ENCODE peak calls at places on chromosomes 5 and 9, in four cellular contexts. One of them, this sample, is unnamed.

GRCh38 chr5:140011297-140011802 is 31.7 kb downstream of the NRG2 start:
- DNase-seq in HepG2: peak
- DNase-seq in H1: no peak
- DNase-seq in GM12878: peak
- DNase-seq in this sample: no peak

GRCh38 chr5:56025303-56025885 is 30.6 kb upstream of the IL6ST start:
- DNase-seq in H1: no peak
- DNase-seq in GM12878: no peak
- DNase-seq in HepG2: peak
- DNase-seq in this sample: no peak

GRCh38 chr5:125823572-125823971 is 599.6 kb upstream of the GRAMD2B start:
- DNase-seq in H1: no peak
- DNase-seq in GM12878: no peak
- DNase-seq in HepG2: peak
- DNase-seq in this sample: no peak

GRCh38 chr5:17415282-17415681 is 82.7 kb upstream of the TAF11L2 start:
- DNase-seq in H1: no peak
- DNase-seq in GM12878: no peak
- DNase-seq in HepG2: no peak
- DNase-seq in this sample: no peak

GRCh38 chr5:176664479-176664878 is 17.2 kb downstream of the TSPAN17 start:
- DNase-seq in HepG2: no peak
- DNase-seq in H1: no peak
- DNase-seq in GM12878: no peak
- DNase-seq in this sample: no peak

GRCh38 chr5:132138260-132138659 is 64.7 kb downstream of the CSF2 start:
- DNase-seq in HepG2: no peak
- DNase-seq in GM12878: no peak
- DNase-seq in H1: no peak
- DNase-seq in this sample: no peak

GRCh38 chr9:94623253-94623652 is 16.1 kb downstream of the FBP1 start:
- DNase-seq in HepG2: peak
- DNase-seq in H1: peak
- DNase-seq in GM12878: no peak
- DNase-seq in this sample: peak

GRCh38 chr5:10691826-10692785 is 68.9 kb downstream of the DAP start:
- DNase-seq in H1: no peak
- DNase-seq in GM12878: no peak
- DNase-seq in HepG2: no peak
- DNase-seq in this sample: no peak

GRCh38 chr5:52743012-52743411 is 44.7 kb upstream of the ITGA1 start:
- DNase-seq in HepG2: no peak
- DNase-seq in GM12878: no peak
- DNase-seq in H1: no peak
- DNase-seq in this sample: no peak

GRCh38 chr5:58087905-58088304 is 372.0 kb downstream of the PLK2 start:
- DNase-seq in GM12878: no peak
- DNase-seq in HepG2: no peak
- DNase-seq in H1: no peak
- DNase-seq in this sample: no peak

GRCh38 chr5:160887780-160888179 is 35.8 kb upstream of the ATP10B start:
- DNase-seq in H1: no peak
- DNase-seq in GM12878: no peak
- DNase-seq in HepG2: peak
- DNase-seq in this sample: no peak

GRCh38 chr9:127563579-127563978 is 48.5 kb upstream of the STXBP1 start:
- DNase-seq in H1: no peak
- DNase-seq in HepG2: no peak
- DNase-seq in GM12878: no peak
- DNase-seq in this sample: no peak

GRCh38 chr9:2638871-2639673 is 17.5 kb downstream of the VLDLR start:
- DNase-seq in GM12878: no peak
- DNase-seq in HepG2: no peak
- DNase-seq in H1: no peak
- DNase-seq in this sample: no peak

GRCh38 chr9:86352440-86353106 is 1.6 kb downstream of the TUT7 start:
- DNase-seq in H1: no peak
- DNase-seq in HepG2: no peak
- DNase-seq in GM12878: no peak
- DNase-seq in this sample: no peak

GRCh38 chr9:135584934-135585333 is 23.4 kb downstream of the PAEP start:
- DNase-seq in H1: no peak
- DNase-seq in HepG2: no peak
- DNase-seq in GM12878: no peak
- DNase-seq in this sample: no peak

GRCh38 chr5:14208071-14209021 is 65.2 kb downstream of the TRIO start:
- DNase-seq in H1: no peak
- DNase-seq in GM12878: peak
- DNase-seq in HepG2: peak
- DNase-seq in this sample: no peak

GRCh38 chr5:68409259-68409658 is 193.7 kb downstream of the PIK3R1 start:
- DNase-seq in H1: no peak
- DNase-seq in HepG2: no peak
- DNase-seq in GM12878: no peak
- DNase-seq in this sample: no peak

GRCh38 chr9:99040911-99041582 is 63.9 kb upstream of the TGFBR1 start:
- DNase-seq in H1: no peak
- DNase-seq in HepG2: no peak
- DNase-seq in GM12878: no peak
- DNase-seq in this sample: peak

GRCh38 chr5:149561848-149562247 is 10.6 kb upstream of the CSNK1A1 start:
- DNase-seq in GM12878: no peak
- DNase-seq in HepG2: peak
- DNase-seq in H1: no peak
- DNase-seq in this sample: no peak

GRCh38 chr5:177434437-177434836 is 8.0 kb downstream of the GRK6 start:
- DNase-seq in HepG2: no peak
- DNase-seq in GM12878: no peak
- DNase-seq in H1: no peak
- DNase-seq in this sample: no peak

GRCh38 chr5:160742446-160742845 is 109.6 kb downstream of the ATP10B start:
- DNase-seq in GM12878: no peak
- DNase-seq in H1: no peak
- DNase-seq in HepG2: no peak
- DNase-seq in this sample: no peak

GRCh38 chr5:60945760-60946253 is 802 bp downstream of the NDUFAF2 start:
- DNase-seq in GM12878: peak
- DNase-seq in H1: no peak
- DNase-seq in HepG2: peak
- DNase-seq in this sample: no peak

GRCh38 chr9:76359365-76359764 is 34.9 kb downstream of the RFK start:
- DNase-seq in H1: no peak
- DNase-seq in HepG2: no peak
- DNase-seq in GM12878: no peak
- DNase-seq in this sample: no peak

GRCh38 chr5:64939772-64940510 is 171.2 kb downstream of the CWC27 start:
- DNase-seq in GM12878: no peak
- DNase-seq in H1: peak
- DNase-seq in HepG2: peak
- DNase-seq in this sample: peak

DNA sequence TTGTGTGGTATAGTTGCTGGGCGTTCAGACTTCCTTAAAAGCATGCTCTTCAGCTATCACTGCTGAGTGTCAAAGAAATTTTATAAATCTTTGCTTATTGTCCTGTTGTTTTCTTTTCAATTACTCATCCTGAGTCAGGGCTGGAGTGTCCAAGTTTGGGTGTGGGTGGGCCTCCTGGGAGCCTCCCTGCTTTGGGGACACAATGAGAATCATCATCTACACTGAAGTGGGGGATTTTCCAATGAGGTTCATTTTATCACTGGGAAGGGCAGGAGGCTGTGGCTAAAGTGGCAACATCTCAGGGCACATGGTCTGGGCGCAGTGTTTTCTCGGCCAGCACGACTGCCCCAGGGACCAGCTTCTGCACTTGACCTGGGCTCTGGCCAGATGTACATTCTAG is 19.5 kb downstream of the GFPT2 start:
- DNase-seq in GM12878: no peak
- DNase-seq in HepG2: no peak
- DNase-seq in H1: no peak
- DNase-seq in this sample: no peak
- H3K9ac ChIP-seq in GM12878: no peak
- H3K9ac ChIP-seq in HepG2: no peak
- H3K9ac ChIP-seq in H1: no peak
- H3K9ac ChIP-seq in this sample: no peak

DNA sequence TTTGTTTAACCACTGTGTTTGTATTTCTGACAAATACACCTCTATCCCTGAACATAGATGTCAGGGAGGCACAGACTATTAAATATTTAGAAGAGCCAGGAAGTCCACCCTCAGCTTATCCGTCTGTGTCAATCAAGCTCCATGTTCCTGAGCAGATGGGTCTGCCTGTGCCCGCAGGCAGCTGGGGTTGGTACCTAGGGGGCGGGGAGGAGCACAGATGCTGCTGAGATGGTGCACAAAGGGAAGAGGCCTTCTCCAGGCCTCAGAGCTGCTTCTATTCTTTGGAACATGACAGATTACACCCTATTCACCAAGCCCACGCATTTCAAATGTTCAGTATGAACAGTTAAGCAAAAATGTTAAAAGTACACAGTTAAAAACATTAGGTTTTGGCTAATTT is 142.1 kb downstream of the EPB41L4A start:
- DNase-seq in GM12878: no peak
- DNase-seq in HepG2: no peak
- DNase-seq in H1: no peak
- DNase-seq in this sample: no peak
- TF ChIP-seq SUZ12 in GM12878: no peak
- TF ChIP-seq SUZ12 in HepG2: no peak
- TF ChIP-seq SUZ12 in H1: no peak
- TF ChIP-seq SUZ12 in this sample: no peak

DNA sequence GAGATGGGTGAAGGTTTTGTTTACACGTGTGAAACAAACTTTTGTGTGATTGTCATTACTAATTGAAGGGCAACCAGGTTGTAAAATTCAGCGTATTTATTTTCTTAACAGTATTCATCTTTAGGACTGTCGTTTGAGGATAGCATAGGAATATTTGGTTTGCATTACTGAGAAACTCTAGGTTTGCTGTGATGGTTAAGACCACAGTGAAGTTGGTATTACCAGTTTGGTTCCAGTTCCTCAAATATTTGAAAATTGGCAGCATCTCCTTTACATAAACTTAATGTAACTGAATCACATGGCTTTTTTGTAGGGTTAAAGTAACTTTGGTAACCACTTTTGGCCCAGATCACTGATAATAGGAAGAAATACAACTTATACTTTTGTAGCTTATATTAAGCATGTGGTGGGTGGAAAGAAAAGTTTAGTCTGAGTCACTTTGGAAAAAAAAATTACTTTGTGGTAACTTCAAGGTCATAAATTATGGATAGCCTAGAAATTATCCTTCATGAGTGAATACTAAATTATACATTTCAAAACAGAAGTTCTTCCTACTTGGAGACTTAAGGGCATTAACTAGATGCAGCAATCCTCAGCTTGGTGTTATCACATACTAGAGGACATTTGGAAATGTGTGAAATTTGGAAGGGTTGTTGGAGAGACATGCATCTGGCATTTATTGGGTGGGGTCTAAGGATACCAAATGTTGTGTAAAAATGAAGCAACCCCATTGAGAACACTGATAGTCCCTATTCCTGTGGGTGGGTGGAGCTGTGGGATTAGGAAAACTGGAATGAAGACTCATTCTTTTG is 33.9 kb downstream of the G3BP1 start:
- DNase-seq in HepG2: no peak
- DNase-seq in H1: no peak
- DNase-seq in GM12878: no peak
- DNase-seq in this sample: no peak
- TF ChIP-seq YY1 in HepG2: no peak
- TF ChIP-seq YY1 in H1: no peak
- TF ChIP-seq YY1 in GM12878: no peak
- TF ChIP-seq YY1 in this sample: no peak

GRCh38 chr5:83029-83428 is 8.9 kb upstream of the PLEKHG4B start:
- DNase-seq in GM12878: no peak
- DNase-seq in H1: no peak
- DNase-seq in HepG2: no peak
- DNase-seq in this sample: no peak
- H3K9ac ChIP-seq in GM12878: no peak
- H3K9ac ChIP-seq in H1: no peak
- H3K9ac ChIP-seq in HepG2: no peak
- H3K9ac ChIP-seq in this sample: no peak

GRCh38 chr5:143635146-143635752 is 176.7 kb upstream of the HMHB1 start:
- DNase-seq in GM12878: no peak
- DNase-seq in H1: no peak
- DNase-seq in HepG2: peak
- DNase-seq in this sample: no peak
- TF ChIP-seq SUZ12 in GM12878: no peak
- TF ChIP-seq SUZ12 in H1: no peak
- TF ChIP-seq SUZ12 in HepG2: no peak
- TF ChIP-seq SUZ12 in this sample: no peak

GRCh38 chr9:72986522-72987116 is 33.8 kb upstream of the ALDH1A1 start:
- DNase-seq in H1: no peak
- DNase-seq in GM12878: no peak
- DNase-seq in HepG2: no peak
- DNase-seq in this sample: no peak

GRCh38 chr9:72983512-72984021 is 30.7 kb upstream of the ALDH1A1 start:
- DNase-seq in HepG2: peak
- DNase-seq in GM12878: no peak
- DNase-seq in H1: no peak
- DNase-seq in this sample: no peak

GRCh38 chr9:72984150-72984947 is 31.5 kb upstream of the ALDH1A1 start:
- DNase-seq in GM12878: no peak
- DNase-seq in H1: no peak
- DNase-seq in HepG2: no peak
- DNase-seq in this sample: no peak

GRCh38 chr9:72984990-72985389 is 32.1 kb upstream of the ALDH1A1 start:
- DNase-seq in H1: no peak
- DNase-seq in GM12878: no peak
- DNase-seq in HepG2: no peak
- DNase-seq in this sample: no peak

GRCh38 chr9:72985746-72986145 is 32.9 kb upstream of the ALDH1A1 start:
- DNase-seq in HepG2: no peak
- DNase-seq in GM12878: no peak
- DNase-seq in H1: no peak
- DNase-seq in this sample: no peak
- TF ChIP-seq YY1 in HepG2: no peak
- TF ChIP-seq YY1 in GM12878: no peak
- TF ChIP-seq YY1 in H1: no peak
- TF ChIP-seq YY1 in this sample: no peak

DNA sequence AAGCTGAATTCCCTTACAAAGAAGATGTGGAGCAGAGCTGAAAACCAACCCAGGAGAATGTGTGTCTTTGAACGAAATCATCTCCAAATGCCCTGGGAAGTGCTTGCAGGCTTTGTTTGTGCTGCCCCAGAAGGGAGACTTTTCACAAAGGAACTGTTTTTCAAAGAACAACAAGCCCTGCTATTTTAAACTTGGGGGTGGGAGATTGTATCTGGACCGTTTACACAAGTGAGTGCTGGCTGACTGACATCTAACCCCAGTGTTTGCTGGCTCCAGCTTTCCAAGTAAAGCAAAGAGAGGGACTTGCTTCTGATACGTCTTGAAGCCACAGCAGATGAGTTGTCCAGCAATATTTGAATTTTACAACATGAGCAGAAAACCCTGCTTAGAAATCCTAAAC is 1.6 kb downstream of the ADAMTS12 start:
- DNase-seq in GM12878: no peak
- DNase-seq in HepG2: peak
- DNase-seq in H1: no peak
- DNase-seq in this sample: no peak
- H3K9ac ChIP-seq in GM12878: peak
- H3K9ac ChIP-seq in HepG2: no peak
- H3K9ac ChIP-seq in H1: no peak
- H3K9ac ChIP-seq in this sample: peak

GRCh38 chr5:180129291-180130190 is 58.0 kb upstream of the RNF130 start:
- DNase-seq in GM12878: no peak
- DNase-seq in HepG2: no peak
- DNase-seq in H1: no peak
- DNase-seq in this sample: no peak
- TF ChIP-seq SUZ12 in GM12878: no peak
- TF ChIP-seq SUZ12 in HepG2: no peak
- TF ChIP-seq SUZ12 in H1: no peak
- TF ChIP-seq SUZ12 in this sample: no peak